ENCODE peak calls at places on chromosome 10, in ten cellular contexts. D is OCI-LY7, Y is neural progenitor cell, F is tibial artery, V is tibial nerve, P is lower leg skin, J is gastrocnemius medialis, B is SK-N-SH, L is prostate gland, R is GM23338. U is an unnamed sample.

GRCh38 chr10:86666538-86666937 is 1.8 kb upstream of the LDB3 start:
- DNase-seq in D (no peak), P (no peak), L (no peak), Y (no peak), J (no peak), V (no peak), R (no peak), F (no peak), B (no peak), U (no peak)

GRCh38 chr10:35516102-35516670 is 89.0 kb upstream of the GJD4 start:
- DNase-seq in D (no peak), L (no peak), F (no peak), P (no peak), B (no peak), Y (no peak), J (no peak), R (no peak), V (no peak), U (no peak)

GRCh38 chr10:23585666-23586065 is 146.8 kb downstream of the OTUD1 start:
- DNase-seq in L (no peak), D (no peak), B (no peak), J (no peak), Y (no peak), V (no peak), R (no peak), F (no peak), P (no peak), U (no peak)

GRCh38 chr10:71999360-72000072 is 35.3 kb downstream of the CHST3 start:
- DNase-seq in R (peak), Y (peak), J (no peak), V (no peak), D (no peak), L (no peak), B (peak), F (peak), P (peak), U (peak)

GRCh38 chr10:13707156-13707881 is 120.6 kb downstream of the PRPF18 start:
- DNase-seq in D (no peak), J (peak), V (peak), P (peak), Y (peak), F (peak), B (no peak), R (peak), L (peak), U (peak)

GRCh38 chr10:87054373-87055295 is 34.5 kb downstream of the FAM25A start:
- DNase-seq in V (no peak), D (no peak), Y (peak), J (no peak), R (peak), P (no peak), F (no peak), B (peak), L (no peak), U (peak)

GRCh38 chr10:133276100-133276434 is 601 bp downstream of the ADAM8 start:
- DNase-seq in F (no peak), P (no peak), R (no peak), D (no peak), B (no peak), L (no peak), J (no peak), Y (no peak), V (no peak), U (no peak)

GRCh38 chr10:10293431-10293830 is 724.2 kb upstream of the CELF2 start:
- DNase-seq in P (no peak), R (peak), B (no peak), V (no peak), D (no peak), F (no peak), L (no peak), J (no peak), Y (peak), U (peak)

GRCh38 chr10:101886521-101887312 is 43.1 kb upstream of the KCNIP2 start:
- DNase-seq in F (no peak), R (no peak), L (no peak), B (no peak), J (no peak), V (no peak), D (no peak), P (no peak), Y (no peak), U (no peak)

GRCh38 chr10:90930070-90930837 is 9.4 kb upstream of the ANKRD1 start:
- DNase-seq in L (peak), F (no peak), P (no peak), Y (peak), J (no peak), V (no peak), B (no peak), R (peak), D (no peak), U (peak)

GRCh38 chr10:119045561-119045960 is 16.0 kb downstream of the NANOS1 start:
- DNase-seq in V (no peak), R (no peak), B (no peak), Y (no peak), D (no peak), L (no peak), F (no peak), J (no peak), P (no peak), U (no peak)

GRCh38 chr10:69960606-69961167 is 92.0 kb upstream of the MACROH2A2 start:
- DNase-seq in L (no peak), D (no peak), P (peak), B (no peak), Y (no peak), V (no peak), J (no peak), F (no peak), R (no peak), U (no peak)

DNA sequence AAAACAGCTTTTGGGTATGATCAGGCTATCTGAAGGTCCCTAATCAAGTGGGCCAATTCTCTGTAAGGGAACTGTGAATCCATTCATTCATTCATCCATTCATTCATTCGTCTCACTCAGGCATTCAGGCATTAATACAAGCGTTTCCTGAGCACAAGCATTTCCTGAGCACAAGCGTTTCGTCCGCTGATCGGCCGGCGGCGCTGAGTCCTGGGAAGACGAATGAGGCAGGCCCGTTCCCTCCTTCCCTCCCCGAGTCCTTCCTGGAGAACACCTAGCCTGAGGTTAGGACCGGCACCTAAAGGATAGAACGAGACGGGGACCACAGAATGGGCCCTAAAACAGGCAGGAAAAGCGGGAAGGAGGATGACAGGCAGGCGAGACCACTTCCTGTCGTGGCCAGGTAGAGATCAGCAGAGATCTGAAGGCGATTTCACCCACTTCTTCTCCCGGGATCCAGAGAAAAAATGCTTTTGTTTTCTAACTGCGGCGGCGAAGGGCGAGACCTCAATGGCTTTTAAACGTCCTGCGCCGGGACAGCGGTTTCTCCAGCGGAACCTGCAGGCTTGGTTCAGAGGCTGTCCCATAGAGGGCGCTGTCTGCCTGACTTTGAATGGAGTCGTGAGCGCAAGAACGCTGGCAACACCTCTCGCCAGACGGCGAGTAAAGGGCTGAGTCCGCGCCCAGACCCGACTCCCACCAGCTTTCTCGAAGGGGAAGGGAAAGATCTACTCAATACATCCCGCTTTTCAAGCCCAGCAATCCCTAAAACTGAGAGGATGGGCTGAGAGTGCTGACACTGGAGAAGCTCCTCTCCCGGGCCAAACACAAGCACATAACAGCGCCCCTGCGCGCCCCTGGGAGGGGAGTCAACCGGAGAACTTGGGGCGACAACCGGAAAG is 2.9 kb upstream of the HMX3 start:
- DNase-seq in J (peak), L (peak), F (peak), R (peak), P (peak), B (peak), Y (peak), D (peak), V (peak), U (peak)
- H3K4me3 ChIP-seq in J (peak), L (no peak), F (no peak), R (peak), P (no peak), B (peak), Y (peak), D (no peak), V (no peak), U (no peak)

GRCh38 chr10:3935141-3935540 is 150.1 kb upstream of the KLF6 start:
- DNase-seq in P (peak), D (no peak), L (peak), Y (no peak), B (no peak), V (no peak), J (no peak), R (no peak), F (peak), U (peak)
- TF ChIP-seq CTCF in P (no peak), D (no peak), L (no peak), Y (no peak), B (no peak), V (no peak), J (no peak), R (no peak), F (no peak), U (peak)

DNA sequence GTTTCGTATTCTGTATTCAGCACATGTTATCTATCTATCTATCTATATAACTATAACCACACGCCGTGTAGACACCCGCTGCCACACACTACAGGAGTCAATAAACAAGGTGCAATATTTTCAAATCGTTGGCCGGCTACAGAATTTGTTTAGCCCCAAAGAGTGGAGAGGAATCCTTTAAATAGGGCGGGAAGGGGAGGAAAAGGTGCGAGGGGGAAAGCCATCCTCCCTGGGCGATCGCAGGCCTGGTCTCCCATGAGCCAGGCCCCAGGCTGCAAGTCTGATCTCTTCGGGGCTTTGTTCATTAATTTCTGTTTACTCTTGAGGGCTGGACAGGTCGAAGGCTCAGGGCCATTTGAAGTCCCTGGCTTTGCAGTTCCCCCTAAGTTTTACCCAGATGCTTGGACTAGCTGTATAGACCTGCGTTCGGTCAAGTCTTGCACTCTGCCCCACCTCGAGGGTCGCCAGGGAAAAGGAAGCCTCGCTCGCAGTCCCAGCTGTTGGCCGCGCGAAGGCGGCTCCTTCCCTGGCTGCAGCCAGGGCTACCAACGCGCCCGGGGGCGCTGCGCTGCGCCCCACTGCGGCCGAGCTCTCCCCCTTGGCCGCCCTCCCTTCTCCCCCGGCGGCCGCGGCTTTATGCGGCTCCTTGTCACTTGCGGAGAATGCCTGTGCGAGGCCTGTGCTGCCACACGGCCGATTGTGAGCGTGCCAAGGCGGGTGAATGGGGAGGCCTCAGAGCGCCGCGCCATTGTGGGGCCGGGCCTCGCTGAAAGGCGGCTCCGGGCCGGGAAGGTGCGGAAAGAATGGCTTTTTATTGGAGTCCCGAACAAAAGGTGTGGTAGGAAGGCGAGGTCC is 3.9 kb downstream of the NKX2-3 start:
- DNase-seq in B (peak), J (no peak), Y (peak), V (no peak), P (no peak), D (no peak), R (peak), F (no peak), L (no peak), U (no peak)
- H3K4me3 ChIP-seq in B (no peak), J (peak), Y (peak), V (no peak), P (no peak), D (no peak), R (peak), F (no peak), L (no peak), U (no peak)

GRCh38 chr10:58479016-58479415 is 33.7 kb upstream of the BICC1 start:
- DNase-seq in P (no peak), B (no peak), R (no peak), J (no peak), L (no peak), V (no peak), D (no peak), Y (no peak), F (no peak), U (no peak)

GRCh38 chr10:58477902-58478301 is 34.8 kb upstream of the BICC1 start:
- DNase-seq in V (no peak), D (no peak), Y (no peak), F (no peak), R (peak), J (no peak), P (no peak), B (no peak), L (no peak), U (no peak)

GRCh38 chr10:58480321-58480720 is 32.4 kb upstream of the BICC1 start:
- DNase-seq in V (no peak), Y (no peak), R (no peak), J (no peak), P (no peak), L (no peak), D (no peak), B (no peak), F (no peak), U (no peak)

GRCh38 chr10:58477122-58477521 is 35.5 kb upstream of the BICC1 start:
- DNase-seq in B (no peak), Y (peak), J (no peak), P (no peak), R (peak), V (no peak), F (peak), D (no peak), L (no peak), U (peak)

DNA sequence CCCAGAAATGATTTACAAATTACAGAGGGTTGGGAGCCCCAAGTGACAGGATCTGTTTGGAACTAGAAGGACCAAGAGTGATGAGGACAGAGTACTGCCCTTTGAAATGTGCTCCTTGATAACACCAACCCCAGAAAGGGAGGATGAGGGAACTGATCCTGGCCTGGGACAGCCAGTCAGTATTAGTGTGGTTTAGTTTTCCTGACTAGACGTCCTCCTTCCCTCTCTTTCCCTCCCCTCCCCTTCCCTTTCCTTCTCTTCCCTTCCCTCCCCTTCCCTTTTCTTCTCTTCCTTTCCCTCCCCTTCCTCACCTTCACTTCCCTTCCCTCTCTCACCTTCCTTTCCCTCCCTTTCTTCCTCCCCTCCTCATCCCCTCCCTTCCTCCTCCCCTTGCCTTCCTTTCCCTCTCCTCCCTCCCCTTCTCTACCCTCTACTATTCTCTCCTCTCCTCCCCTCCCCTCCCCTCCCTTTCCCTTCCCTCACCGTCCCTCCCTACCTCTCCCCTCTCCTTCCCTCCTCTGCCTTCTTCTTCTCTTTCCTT is 31.0 kb upstream of the BICC1 start:
- DNase-seq in B (no peak), V (no peak), L (no peak), P (no peak), D (no peak), F (no peak), Y (no peak), J (no peak), R (peak), U (no peak)
- TF ChIP-seq CTCF in B (no peak), V (no peak), L (no peak), P (no peak), D (no peak), F (no peak), Y (no peak), J (no peak), R (no peak), U (no peak)

GRCh38 chr10:124414077-124414476 is 4.6 kb downstream of the OAT start:
- DNase-seq in D (no peak), L (no peak), P (no peak), V (no peak), F (no peak), J (no peak), B (no peak), R (no peak), Y (no peak), U (peak)

GRCh38 chr10:124417846-124418725 is 637 bp downstream of the OAT start:
- DNase-seq in D (peak), L (peak), Y (peak), R (peak), J (peak), F (peak), B (peak), V (peak), P (peak), U (peak)

GRCh38 chr10:124418726-124419501 is at the start of gene OAT:
- DNase-seq in R (peak), V (peak), D (peak), L (peak), Y (peak), B (peak), J (peak), P (peak), F (peak), U (peak)

GRCh38 chr10:124415210-124415609 is 3.5 kb downstream of the OAT start:
- DNase-seq in F (no peak), D (no peak), P (peak), R (no peak), L (no peak), J (no peak), Y (no peak), V (no peak), B (no peak), U (no peak)

GRCh38 chr10:124416733-124417132 is 2.0 kb downstream of the OAT start:
- DNase-seq in V (no peak), J (no peak), B (no peak), F (no peak), Y (no peak), D (no peak), R (no peak), P (no peak), L (peak), U (peak)
- H3K4me3 ChIP-seq in V (no peak), J (no peak), B (no peak), F (no peak), Y (no peak), D (no peak), R (peak), P (no peak), L (no peak), U (peak)

U was measured in astrocyte of the spinal cord.